ENCODE peak calls at places on chromosomes 13 and 19, in six cellular contexts. W is GM04503, E is posterior vena cava, X is OCI-M1, O is left colon, B is HTR-8/SVneo. K is an unnamed sample.

GRCh38 chr13:75299913-75300862 is 181.8 kb downstream of the TBC1D4 start:
- DNase-seq in W (peak; percentile 13), E (no peak), X (no peak), O (no peak), B (peak; percentile 10), K (no peak)

GRCh38 chr19:52648336-52648990 is 10.3 kb upstream of the ZNF83 start:
- DNase-seq in W (no peak), E (no peak), X (no peak), O (no peak), B (no peak), K (no peak)

GRCh38 chr13:22076658-22077057 is 405.8 kb downstream of the FGF9 start:
- DNase-seq in W (no peak), E (no peak), X (no peak), O (no peak), B (no peak), K (no peak)

GRCh38 chr19:52140077-52140710 is 456 bp upstream of the ZNF616 start:
- DNase-seq in W (no peak), E (no peak), X (no peak), O (no peak), B (no peak), K (no peak)

GRCh38 chr13:74132768-74133656 is 1.2 kb downstream of the KLF12 start:
- DNase-seq in W (no peak), E (peak; percentile 81), X (peak; percentile 58), O (peak; percentile 33), B (no peak), K (peak; percentile 28)

GRCh38 chr13:54890976-54891375 is 1862.4 kb downstream of the OLFM4 start:
- DNase-seq in W (no peak), E (no peak), X (no peak), O (no peak), B (no peak), K (no peak)

GRCh38 chr13:103140001-103140671 is 73.9 kb upstream of the SLC10A2 start:
- DNase-seq in W (no peak), E (no peak), X (peak; percentile 78), O (no peak), B (peak; percentile 5), K (no peak)

GRCh38 chr13:113759525-113760137 is 605 bp downstream of the TMEM255B start:
- DNase-seq in W (no peak), E (peak; percentile 78), X (no peak), O (no peak), B (peak; percentile 22), K (no peak)

GRCh38 chr13:95184317-95184716 is 116.9 kb downstream of the ABCC4 start:
- DNase-seq in W (no peak), E (no peak), X (no peak), O (no peak), B (no peak), K (no peak)

GRCh38 chr19:13079542-13079986 is 23.1 kb downstream of the LYL1 start:
- DNase-seq in W (no peak), E (no peak), X (peak; percentile 36), O (peak; percentile 85), B (no peak), K (peak; percentile 65)

GRCh38 chr13:48942131-48942530 is 33.6 kb upstream of the FNDC3A start:
- DNase-seq in W (no peak), E (no peak), X (no peak), O (no peak), B (peak; percentile 2), K (no peak)

GRCh38 chr13:29861694-29862110 is 11.3 kb upstream of the UBL3 start:
- DNase-seq in W (peak; percentile 99), E (no peak), X (no peak), O (no peak), B (peak; percentile 56), K (no peak)

GRCh38 chr19:58328999-58329398 is 2.2 kb downstream of the ZSCAN22 start:
- DNase-seq in W (no peak), E (no peak), X (peak; percentile 60), O (no peak), B (no peak), K (no peak)

GRCh38 chr19:52941941-52942370 is 18.7 kb upstream of the ZNF888 start:
- DNase-seq in W (no peak), E (peak; percentile 87), X (peak; percentile 75), O (peak; percentile 49), B (no peak), K (no peak)